ENCODE peak calls at places on chromosomes 12 and 14, in ten cellular contexts. J is activated CD4-positive, alpha-beta T cell treated with anti-CD3 and anti-CD28 coated beads for 1 hour; O is amniotic epithelial cell; N is fibroblast of villous mesenchyme; T is IMR-90; G is HL-60; H is mammary epithelial cell; R is germinal center; P is retina; K is astrocyte of the spinal cord. M is an unnamed sample.

GRCh38 chr14:92603309-92604257 is 90.0 kb downstream of the RIN3 start:
- DNase-seq in R (no peak), H (peak), G (no peak), T (peak), N (peak), K (peak), P (peak), O (peak), J (peak), M (peak)

GRCh38 chr12:58777815-58778214 is 142.5 kb downstream of the LRIG3 start:
- DNase-seq in G (no peak), P (no peak), T (no peak), J (no peak), R (no peak), H (no peak), N (peak), K (no peak), O (no peak), M (peak)

GRCh38 chr12:96078281-96078761 is 42.9 kb upstream of the LTA4H start:
- DNase-seq in O (no peak), G (no peak), T (peak), J (no peak), H (no peak), N (no peak), R (no peak), K (no peak), P (no peak), M (peak)

GRCh38 chr12:42144174-42144423 is 575 bp downstream of the GXYLT1 start:
- DNase-seq in O (no peak), T (no peak), N (no peak), P (no peak), H (no peak), G (peak), J (no peak), K (no peak), R (no peak), M (no peak)

GRCh38 chr12:109386079-109386473 is 38.4 kb downstream of the MYO1H start:
- DNase-seq in R (no peak), K (no peak), J (no peak), N (no peak), O (no peak), G (no peak), T (no peak), H (no peak), P (no peak), M (no peak)

GRCh38 chr12:57549909-57550627 is at the start of gene KIF5A:
- DNase-seq in R (peak), G (no peak), J (peak), P (peak), T (no peak), K (no peak), H (no peak), O (no peak), N (no peak), M (no peak)

GRCh38 chr14:51644215-51644969 is 7.3 kb upstream of the FRMD6 start:
- DNase-seq in N (no peak), H (peak), K (no peak), R (no peak), T (peak), P (no peak), J (no peak), O (peak), G (no peak), M (no peak)

GRCh38 chr14:62313228-62313627 is 551.0 kb downstream of the SNAPC1 start:
- DNase-seq in R (no peak), T (no peak), K (no peak), P (no peak), N (no peak), H (no peak), J (no peak), O (no peak), G (no peak), M (no peak)

GRCh38 chr14:103679351-103679750 is 35.9 kb downstream of the XRCC3 start:
- DNase-seq in P (no peak), T (no peak), N (no peak), G (peak), O (peak), H (no peak), J (peak), K (peak), R (peak), M (peak)

GRCh38 chr12:78185109-78185508 is 354.4 kb downstream of the NAV3 start:
- DNase-seq in O (peak), R (no peak), T (peak), J (no peak), N (no peak), K (peak), G (no peak), P (no peak), H (peak), M (no peak)

GRCh38 chr12:13680916-13681315 is 300.5 kb downstream of the GRIN2B start:
- DNase-seq in R (no peak), N (no peak), H (no peak), K (no peak), T (no peak), P (no peak), O (no peak), G (no peak), J (no peak), M (no peak)

GRCh38 chr14:96051642-96052540 is 12.7 kb downstream of the C14orf132 start:
- DNase-seq in N (no peak), T (peak), J (no peak), G (no peak), K (no peak), H (peak), P (no peak), O (no peak), R (peak), M (no peak)

GRCh38 chr12:96400631-96401060 is 407 bp upstream of the CDK17 start:
- DNase-seq in P (peak), J (no peak), H (peak), N (peak), O (no peak), T (peak), K (peak), G (peak), R (no peak), M (peak)

GRCh38 chr12:52645982-52646381 is 6.0 kb downstream of the KRT2 start:
- DNase-seq in N (no peak), T (no peak), H (no peak), O (no peak), G (no peak), J (no peak), R (no peak), P (no peak), K (no peak), M (no peak)

GRCh38 chr12:48966177-48966890 is 5.2 kb downstream of the WNT10B start:
- DNase-seq in H (no peak), G (peak), N (no peak), K (no peak), R (no peak), T (no peak), O (no peak), P (peak), J (no peak), M (no peak)

GRCh38 chr12:65252515-65252914 is 26.0 kb upstream of the MSRB3 start:
- DNase-seq in J (no peak), K (no peak), R (no peak), N (no peak), G (no peak), O (no peak), H (no peak), T (no peak), P (no peak), M (no peak)

GRCh38 chr12:31756977-31757420 is 28.2 kb upstream of the AMN1 start:
- DNase-seq in G (no peak), J (no peak), K (no peak), T (no peak), P (no peak), H (peak), N (peak), O (peak), R (no peak), M (peak)

GRCh38 chr14:20455355-20456300 is 602 bp downstream of the APEX1 start:
- DNase-seq in N (peak), O (peak), P (no peak), G (peak), J (no peak), H (peak), T (peak), R (peak), K (no peak), M (peak)

GRCh38 chr14:81169711-81170103 is 51.1 kb downstream of the GTF2A1 start:
- DNase-seq in G (peak), K (no peak), P (no peak), O (no peak), T (peak), N (no peak), H (peak), J (no peak), R (peak), M (peak)

GRCh38 chr14:72850360-72850759 is 43.5 kb downstream of the DPF3 start:
- DNase-seq in T (no peak), K (no peak), N (no peak), O (no peak), G (no peak), J (no peak), P (no peak), R (no peak), H (no peak), M (no peak)

GRCh38 chr14:67859169-67859749 is 39.7 kb downstream of the RAD51B start:
- DNase-seq in J (no peak), T (peak), K (no peak), H (no peak), N (no peak), G (no peak), O (no peak), P (no peak), R (no peak), M (no peak)

GRCh38 chr12:28961948-28962384 is 187.1 kb upstream of the FAR2 start:
- DNase-seq in T (no peak), P (no peak), O (no peak), K (peak), N (peak), R (no peak), H (peak), G (no peak), J (no peak), M (peak)

GRCh38 chr14:50871914-50872732 is at the start of gene ABHD12B:
- DNase-seq in J (no peak), T (no peak), P (peak), H (no peak), G (no peak), K (no peak), O (peak), R (no peak), N (no peak), M (peak)

GRCh38 chr14:26389646-26390508 is 208.0 kb downstream of the NOVA1 start:
- DNase-seq in O (no peak), T (peak), R (no peak), K (peak), G (no peak), N (peak), J (no peak), P (no peak), H (no peak), M (peak)